ENCODE peak calls at places on chromosomes 16 and 17, in eight cellular contexts. W is esophagus squamous epithelium, T is upper lobe of left lung, F is spleen, X is body of pancreas, G is IMR-90, Q is HCT116, V is H1. C is an unnamed sample.

GRCh38 chr17:48181653-48182052 is 74.1 kb downstream of the SNX11 start:
- DNase-seq in W (no peak), T (no peak), F (no peak), X (no peak), G (peak; percentile 2), Q (peak; percentile 44), V (no peak), C (no peak)

GRCh38 chr16:55116165-55116894 is 185.7 kb downstream of the IRX5 start:
- DNase-seq in W (no peak), T (no peak), F (no peak), X (no peak), G (peak; percentile 68), Q (no peak), V (no peak), C (no peak)

GRCh38 chr16:641326-642188 is at the start of gene MCRIP2:
- DNase-seq in W (no peak), T (peak; percentile 92), F (peak; percentile 94), X (peak; percentile 92), G (peak; percentile 61), Q (no peak), V (no peak), C (peak; percentile 95)

GRCh38 chr17:49741009-49741691 is 22.8 kb downstream of the FAM117A start:
- DNase-seq in W (no peak), T (no peak), F (no peak), X (no peak), G (peak; percentile 33), Q (no peak), V (no peak), C (no peak)

GRCh38 chr17:73742915-73743314 is 98.7 kb upstream of the SDK2 start:
- DNase-seq in W (no peak), T (no peak), F (no peak), X (no peak), G (no peak), Q (no peak), V (no peak), C (no peak)

GRCh38 chr17:11823862-11824261 is 173.4 kb downstream of the ZNF18 start:
- DNase-seq in W (no peak), T (no peak), F (no peak), X (no peak), G (no peak), Q (no peak), V (no peak), C (no peak)

GRCh38 chr16:82639666-82640336 is 13.0 kb downstream of the CDH13 start:
- DNase-seq in W (no peak), T (peak; percentile 44), F (no peak), X (peak; percentile 26), G (peak; percentile 58), Q (peak; percentile 42), V (no peak), C (no peak)

GRCh38 chr16:66603537-66604375 is 748 bp upstream of the CMTM3 start:
- DNase-seq in W (no peak), T (peak; percentile 56), F (peak; percentile 92), X (no peak), G (peak; percentile 58), Q (no peak), V (no peak), C (peak; percentile 92)

GRCh38 chr17:49038544-49038943 is 41.4 kb downstream of the IGF2BP1 start:
- DNase-seq in W (no peak), T (no peak), F (no peak), X (no peak), G (no peak), Q (no peak), V (no peak), C (no peak)

DNA sequence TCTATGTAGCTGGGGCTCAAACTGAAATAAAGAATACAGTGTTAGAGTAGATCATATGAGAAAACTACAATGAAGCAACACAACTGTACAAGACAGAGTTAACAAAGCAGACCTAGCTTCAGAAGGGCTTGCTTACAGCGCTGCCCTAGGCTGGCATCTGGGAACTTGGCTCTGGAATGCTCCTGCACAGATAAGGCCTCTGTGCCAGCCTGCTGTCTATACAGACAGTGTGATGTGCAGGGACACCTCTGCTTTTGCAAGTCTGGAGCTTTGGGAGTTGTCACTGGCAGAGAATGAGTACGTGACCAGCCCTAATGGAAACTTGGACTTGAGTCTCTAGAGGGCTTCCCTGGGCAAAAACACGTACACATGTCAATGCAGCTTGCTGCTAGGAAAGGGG is 32.1 kb upstream of the SLC38A8 start:
- DNase-seq in W (no peak), T (no peak), F (no peak), X (no peak), G (no peak), Q (no peak), V (no peak), C (no peak)
- TF ChIP-seq CTCF in W (no peak), T (no peak), F (no peak), X (no peak), G (no peak), Q (no peak), V (no peak), C (no peak)

DNA sequence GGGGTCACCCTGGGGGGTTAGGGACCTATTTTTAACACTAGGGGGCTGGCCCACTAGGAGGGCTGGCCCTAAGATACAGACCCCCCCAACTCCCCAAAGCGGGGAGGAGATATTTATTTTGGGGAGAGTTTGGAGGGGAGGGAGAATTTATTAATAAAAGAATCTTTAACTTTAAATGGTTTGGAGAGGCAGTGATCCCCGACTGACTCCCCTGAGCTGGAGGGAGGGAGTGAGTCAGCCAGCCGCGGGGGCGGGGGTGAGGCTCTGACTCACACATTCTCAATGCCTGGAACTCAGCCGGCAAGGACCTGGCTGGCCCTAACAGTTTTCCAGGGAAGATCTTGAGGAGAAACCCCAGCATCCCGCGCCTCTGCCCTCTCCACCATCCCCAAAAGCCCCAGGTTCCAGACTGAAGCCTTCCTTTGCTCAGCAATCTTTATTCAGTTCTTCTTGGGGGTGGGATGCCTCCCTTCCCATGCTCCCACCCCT is 1.5 kb downstream of the HCFC1R1 start:
- DNase-seq in W (no peak), T (peak; percentile 95), F (peak; percentile 87), X (peak; percentile 96), G (peak; percentile 95), Q (peak; percentile 82), V (no peak), C (peak; percentile 90)
- TF ChIP-seq POLR2A in W (no peak), T (no peak), F (no peak), X (peak; percentile 70), G (peak; percentile 23), Q (no peak), V (peak; percentile 47), C (no peak)

GRCh38 chr17:8675306-8675705 is 44.8 kb upstream of the MYH10 start:
- DNase-seq in W (no peak), T (no peak), F (no peak), X (no peak), G (no peak), Q (no peak), V (no peak), C (no peak)
- H3K4me3 ChIP-seq in W (no peak overlapping the region), T (no peak overlapping the region), F (no peak overlapping the region), X (no peak overlapping the region), G (no peak overlapping the region), Q (no peak overlapping the region), V (no peak overlapping the region), C (no peak overlapping the region)

GRCh38 chr16:49428808-49429207 is 55.2 kb downstream of the C16orf78 start:
- DNase-seq in W (no peak), T (no peak), F (no peak), X (no peak), G (no peak), Q (no peak), V (no peak), C (no peak)

GRCh38 chr16:49431040-49431439 is 57.4 kb downstream of the C16orf78 start:
- DNase-seq in W (no peak), T (no peak), F (no peak), X (no peak), G (no peak), Q (no peak), V (no peak), C (no peak)

GRCh38 chr16:49434733-49435132 is 61.1 kb downstream of the C16orf78 start:
- DNase-seq in W (no peak), T (no peak), F (peak; percentile 23), X (no peak), G (no peak), Q (no peak), V (no peak), C (no peak)

GRCh38 chr16:49427771-49428170 is 54.2 kb downstream of the C16orf78 start:
- DNase-seq in W (no peak), T (no peak), F (no peak), X (no peak), G (no peak), Q (no peak), V (no peak), C (no peak)

DNA sequence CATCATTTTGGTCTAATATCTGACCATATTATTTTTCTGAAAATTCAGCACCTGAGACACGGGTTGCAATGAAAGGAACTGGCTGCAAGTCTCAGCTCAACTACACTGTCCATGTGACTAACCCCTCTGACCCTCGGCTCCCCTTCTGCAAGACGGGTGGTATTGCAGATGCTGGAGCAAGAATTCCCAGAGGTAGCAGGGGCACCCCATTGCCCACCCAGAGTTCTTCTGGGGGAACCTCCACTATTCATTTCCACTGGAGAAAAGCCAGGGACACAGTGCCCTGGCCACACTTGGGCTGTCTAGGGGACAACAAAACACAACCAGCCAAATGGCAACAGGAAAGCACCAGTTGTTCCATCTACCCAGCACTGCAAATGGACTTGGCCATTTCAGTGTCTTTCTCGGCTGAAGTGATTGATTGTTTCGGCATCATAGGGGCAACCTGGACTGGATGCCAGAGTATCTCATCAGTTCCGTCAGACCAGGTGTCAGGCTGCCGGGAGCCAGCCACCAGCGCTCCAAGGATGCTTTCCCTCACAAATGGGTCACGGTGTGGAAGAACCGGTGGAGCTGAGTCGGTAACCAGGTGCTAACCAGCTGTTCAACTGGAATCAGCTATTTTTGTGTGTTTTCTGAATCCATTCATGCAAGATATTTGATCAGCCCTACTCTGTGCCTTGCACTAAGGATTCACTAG is 58.1 kb downstream of the C16orf78 start:
- DNase-seq in W (no peak), T (no peak), F (peak; percentile 54), X (no peak), G (no peak), Q (no peak), V (no peak), C (no peak)
- TF ChIP-seq CTCF in W (no peak), T (no peak), F (no peak), X (no peak), G (no peak), Q (no peak), V (peak; percentile 22), C (no peak)

GRCh38 chr16:50263060-50263909 is 3.1 kb upstream of the ADCY7 start:
- DNase-seq in W (no peak), T (peak; percentile 19), F (peak; percentile 70), X (no peak), G (no peak), Q (no peak), V (no peak), C (no peak)
- TF ChIP-seq POLR2A in W (no peak), T (no peak), F (no peak), X (no peak), G (no peak), Q (no peak), V (no peak), C (no peak)

C was measured in lower leg skin.